ENCODE peak calls at places on chromosomes 12 and 14, in ten cellular contexts. I, N, Q, Y, K, E, Z, B, W and H are unnamed samples.

GRCh38 chr14:105108516-105108864 is 43.3 kb upstream of the GPR132 start:
- DNase-seq in N (no peak), Q (no peak), E (no peak), Z (no peak), Y (no peak), K (no peak), W (no peak), I (no peak), B (no peak), H (no peak)

GRCh38 chr14:104290756-104291122 is 152.4 kb downstream of the KIF26A start:
- DNase-seq in K (peak; percentile 10), Z (no peak), N (peak; percentile 46), I (no peak), B (no peak), E (no peak), W (no peak), Y (no peak), Q (peak; percentile 52), H (no peak)

GRCh38 chr12:67909681-67910080 is 79.6 kb upstream of the IFNG-AS1 start:
- DNase-seq in W (peak; percentile 48), K (no peak), N (no peak), Z (no peak), Y (no peak), B (no peak), E (no peak), I (no peak), Q (no peak), H (no peak)

GRCh38 chr12:42873401-42873800 is 283.9 kb upstream of the PRICKLE1 start:
- DNase-seq in Y (no peak), Z (no peak), E (no peak), I (no peak), N (no peak), B (no peak), K (no peak), W (no peak), Q (no peak), H (no peak)

GRCh38 chr12:114269153-114269552 is 136.8 kb downstream of the TBX5 start:
- DNase-seq in Z (no peak), W (no peak), K (no peak), Y (no peak), Q (no peak), B (no peak), I (no peak), N (no peak), E (no peak), H (no peak)

GRCh38 chr14:102481791-102482238 is 27.8 kb downstream of the ANKRD9 start:
- DNase-seq in E (no peak), Z (no peak), Q (no peak), B (no peak), N (no peak), Y (no peak), K (no peak), W (peak; percentile 77), I (no peak), H (no peak)

GRCh38 chr12:107467716-107468115 is 217.9 kb upstream of the PWP1 start:
- DNase-seq in W (no peak), Q (no peak), Y (no peak), E (no peak), B (no peak), N (no peak), Z (no peak), I (no peak), K (no peak), H (no peak)

GRCh38 chr12:100573499-100574261 is at the start of gene GAS2L3:
- DNase-seq in Q (peak; percentile 98), W (peak; percentile 96), Y (peak; percentile 79), I (peak; percentile 18), E (peak; percentile 80), Z (peak; percentile 50), N (peak; percentile 93), K (peak; percentile 90), B (peak; percentile 25), H (peak; percentile 44)

GRCh38 chr12:116885496-116885895 is 4.3 kb upstream of the HRK start:
- DNase-seq in Q (no peak), B (no peak), E (no peak), Z (no peak), N (no peak), W (no peak), I (no peak), K (no peak), Y (no peak), H (no peak)

GRCh38 chr12:92992041-92992440 is 62.9 kb upstream of the EEA1 start:
- DNase-seq in Y (no peak), K (no peak), Q (no peak), Z (no peak), I (no peak), E (peak; percentile 52), W (peak; percentile 58), B (no peak), N (no peak), H (no peak)

GRCh38 chr14:30610719-30611388 is 11.3 kb upstream of the SCFD1 start:
- DNase-seq in I (peak; percentile 21), E (peak; percentile 92), B (no peak), K (peak; percentile 70), W (peak; percentile 46), N (no peak), Q (no peak), Y (no peak), Z (no peak), H (no peak)

GRCh38 chr12:29644536-29645162 is 139.1 kb downstream of the TMTC1 start:
- DNase-seq in Q (no peak), K (no peak), W (peak; percentile 2), N (no peak), I (no peak), E (no peak), B (no peak), Z (no peak), Y (no peak), H (no peak)

GRCh38 chr12:29649722-29650121 is 134.0 kb downstream of the TMTC1 start:
- DNase-seq in E (no peak), Z (no peak), B (no peak), Y (no peak), N (no peak), K (no peak), W (no peak), I (no peak), Q (no peak), H (no peak)

GRCh38 chr12:29653286-29653685 is 130.5 kb downstream of the TMTC1 start:
- DNase-seq in K (no peak), E (no peak), N (no peak), B (no peak), Y (no peak), I (no peak), W (no peak), Z (no peak), Q (no peak), H (no peak)

GRCh38 chr12:29655861-29656260 is 127.9 kb downstream of the TMTC1 start:
- DNase-seq in B (no peak), Q (no peak), I (no peak), Y (no peak), E (peak; percentile 14), N (no peak), Z (no peak), K (no peak), W (no peak), H (no peak)

GRCh38 chr12:29650371-29650770 is 133.4 kb downstream of the TMTC1 start:
- DNase-seq in Y (no peak), I (no peak), Q (no peak), N (no peak), Z (no peak), W (no peak), E (no peak), B (no peak), K (no peak), H (no peak)
- H3K9me3 ChIP-seq in Y (no peaks in the 10 kb centered on the region), I (no peaks in the 10 kb centered on the region), Q (no peaks in the 10 kb centered on the region), N (no peaks in the 10 kb centered on the region), Z (no peaks in the 10 kb centered on the region), W (no peaks in the 10 kb centered on the region), E (no peaks in the 10 kb centered on the region), B (no peaks in the 10 kb centered on the region), K (no peaks in the 10 kb centered on the region), H (no peaks in the 10 kb centered on the region)

GRCh38 chr14:51298895-51299294 is 58.8 kb downstream of the TMX1 start:
- DNase-seq in I (no peak), Z (no peak), Y (no peak), Q (no peak), B (no peak), N (no peak), W (peak; percentile 30), E (no peak), K (no peak), H (no peak)
- H3K9me3 ChIP-seq in I (no peaks in the 10 kb centered on the region), Z (no peaks in the 10 kb centered on the region), Y (no peaks in the 10 kb centered on the region), Q (no peaks in the 10 kb centered on the region), B (no peaks in the 10 kb centered on the region), N (no peaks in the 10 kb centered on the region), W (no peaks in the 10 kb centered on the region), E (no peaks in the 10 kb centered on the region), K (no peaks in the 10 kb centered on the region), H (no peaks in the 10 kb centered on the region)

GRCh38 chr14:99028041-99028440 is 244.0 kb downstream of the BCL11B start:
- DNase-seq in Z (no peak), B (no peak), W (no peak), E (no peak), Q (no peak), N (peak; percentile 35), Y (no peak), K (no peak), I (no peak), H (no peak)

GRCh38 chr14:99030436-99030835 is 241.6 kb downstream of the BCL11B start:
- DNase-seq in K (no peak), B (no peak), W (no peak), E (no peak), N (no peak), I (no peak), Z (no peak), Q (no peak), Y (no peak), H (no peak)

GRCh38 chr14:99028521-99028920 is 243.5 kb downstream of the BCL11B start:
- DNase-seq in E (no peak), Z (no peak), Y (no peak), I (no peak), Q (no peak), K (no peak), B (no peak), N (peak; percentile 23), W (no peak), H (no peak)

GRCh38 chr14:99029150-99029915 is 242.7 kb downstream of the BCL11B start:
- DNase-seq in Y (no peak), B (no peak), W (no peak), E (no peak), I (no peak), Z (no peak), K (no peak), N (peak; percentile 40), Q (no peak), H (no peak)

DNA sequence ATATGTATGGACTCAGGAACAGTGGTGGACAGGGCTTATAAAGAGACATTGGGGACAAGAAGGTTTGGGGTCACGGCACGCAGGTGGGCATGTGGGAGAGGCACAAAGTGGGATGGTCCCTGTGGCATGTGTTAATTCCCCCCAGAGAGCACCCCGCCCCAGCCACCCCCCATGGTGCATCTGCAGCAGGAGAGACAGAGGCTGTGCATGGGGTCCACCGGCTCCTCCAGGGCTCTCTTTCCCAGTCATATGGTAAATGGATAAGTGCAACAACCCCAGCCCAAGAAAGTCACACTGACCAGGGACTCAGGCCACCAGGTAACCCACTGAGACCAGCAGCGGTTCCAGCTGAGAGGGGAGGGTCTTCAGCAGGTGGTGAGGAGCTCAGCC is 242.1 kb downstream of the BCL11B start:
- DNase-seq in Z (no peak), B (no peak), Y (no peak), W (no peak), I (no peak), N (peak; percentile 27), Q (no peak), E (no peak), K (no peak), H (no peak)
- H3K9me3 ChIP-seq in Z (no peaks in the 10 kb centered on the region), B (no peaks in the 10 kb centered on the region), Y (no peaks in the 10 kb centered on the region), W (no peaks in the 10 kb centered on the region), I (no peaks in the 10 kb centered on the region), N (no peaks in the 10 kb centered on the region), Q (no peaks in the 10 kb centered on the region), E (no peaks in the 10 kb centered on the region), K (no peaks in the 10 kb centered on the region), H (no peaks in the 10 kb centered on the region)

GRCh38 chr14:29576997-29577396 is 350.6 kb downstream of the PRKD1 start:
- DNase-seq in I (no peak), N (no peak), B (no peak), E (no peak), W (no peak), Y (no peak), Z (no peak), Q (no peak), K (no peak), H (no peak)
- H3K9me3 ChIP-seq in I (no peaks in the 10 kb centered on the region), N (no peaks in the 10 kb centered on the region), B (no peaks in the 10 kb centered on the region), E (no peaks in the 10 kb centered on the region), W (no peaks in the 10 kb centered on the region), Y (no peaks in the 10 kb centered on the region), Z (no peaks in the 10 kb centered on the region), Q (no peaks in the 10 kb centered on the region), K (no peaks in the 10 kb centered on the region), H (no peaks in the 10 kb centered on the region)